ENCODE peak calls at places on chromosomes 12 and 14, in ten cellular contexts. One of them, this sample, is unnamed. For H3K36me3, the result is how much of the 10 kb centered on the place peaks cover.

GRCh38 chr12:31323466-31324115 is 2.4 kb downstream of the SINHCAF start:
- DNase-seq in MM.1S: peak
- DNase-seq in heart right ventricle: peak
- DNase-seq in aorta: peak
- DNase-seq in mesendoderm: peak
- DNase-seq in tibial artery: peak
- DNase-seq in adrenal gland: peak
- DNase-seq in neural progenitor cell: no peak
- DNase-seq in psoas muscle: no peak
- DNase-seq in mammary epithelial cell: peak
- DNase-seq in this sample: peak

GRCh38 chr14:57988445-57988844 is 122.6 kb upstream of the SLC35F4 start:
- DNase-seq in adrenal gland: no peak
- DNase-seq in mesendoderm: no peak
- DNase-seq in tibial artery: no peak
- DNase-seq in heart right ventricle: no peak
- DNase-seq in mammary epithelial cell: peak
- DNase-seq in psoas muscle: no peak
- DNase-seq in neural progenitor cell: no peak
- DNase-seq in aorta: no peak
- DNase-seq in MM.1S: no peak
- DNase-seq in this sample: no peak

GRCh38 chr12:103520686-103521215 is 25.0 kb upstream of the C12orf42 start:
- DNase-seq in mammary epithelial cell: no peak
- DNase-seq in tibial artery: no peak
- DNase-seq in heart right ventricle: no peak
- DNase-seq in adrenal gland: no peak
- DNase-seq in mesendoderm: no peak
- DNase-seq in aorta: no peak
- DNase-seq in psoas muscle: no peak
- DNase-seq in MM.1S: no peak
- DNase-seq in neural progenitor cell: no peak
- DNase-seq in this sample: no peak

GRCh38 chr14:105087308-105087962 is 22.2 kb upstream of the GPR132 start:
- DNase-seq in psoas muscle: no peak
- DNase-seq in adrenal gland: no peak
- DNase-seq in heart right ventricle: peak
- DNase-seq in tibial artery: no peak
- DNase-seq in aorta: peak
- DNase-seq in mammary epithelial cell: peak
- DNase-seq in MM.1S: no peak
- DNase-seq in mesendoderm: peak
- DNase-seq in neural progenitor cell: peak
- DNase-seq in this sample: peak

GRCh38 chr14:95316826-95317225 is 2.9 kb downstream of the CLMN start:
- DNase-seq in mesendoderm: peak
- DNase-seq in psoas muscle: no peak
- DNase-seq in neural progenitor cell: peak
- DNase-seq in heart right ventricle: no peak
- DNase-seq in adrenal gland: no peak
- DNase-seq in mammary epithelial cell: no peak
- DNase-seq in MM.1S: no peak
- DNase-seq in aorta: peak
- DNase-seq in tibial artery: no peak
- DNase-seq in this sample: no peak

GRCh38 chr12:120342156-120342555 is 14.6 kb upstream of the PLA2G1B start:
- DNase-seq in psoas muscle: no peak
- DNase-seq in neural progenitor cell: no peak
- DNase-seq in mammary epithelial cell: no peak
- DNase-seq in heart right ventricle: no peak
- DNase-seq in MM.1S: no peak
- DNase-seq in tibial artery: no peak
- DNase-seq in mesendoderm: no peak
- DNase-seq in adrenal gland: no peak
- DNase-seq in aorta: no peak
- DNase-seq in this sample: no peak

GRCh38 chr14:74541225-74541624 is 47.7 kb downstream of the ISCA2 start:
- DNase-seq in mammary epithelial cell: no peak
- DNase-seq in psoas muscle: no peak
- DNase-seq in aorta: no peak
- DNase-seq in MM.1S: no peak
- DNase-seq in neural progenitor cell: no peak
- DNase-seq in adrenal gland: no peak
- DNase-seq in mesendoderm: no peak
- DNase-seq in tibial artery: no peak
- DNase-seq in heart right ventricle: no peak
- DNase-seq in this sample: no peak

GRCh38 chr12:62438098-62438692 is 28.4 kb upstream of the MON2 start:
- DNase-seq in adrenal gland: peak
- DNase-seq in tibial artery: peak
- DNase-seq in aorta: no peak
- DNase-seq in heart right ventricle: no peak
- DNase-seq in psoas muscle: no peak
- DNase-seq in mesendoderm: peak
- DNase-seq in MM.1S: peak
- DNase-seq in neural progenitor cell: peak
- DNase-seq in mammary epithelial cell: peak
- DNase-seq in this sample: peak

GRCh38 chr14:77043177-77043983 is 14.9 kb upstream of the IRF2BPL start:
- DNase-seq in mammary epithelial cell: peak
- DNase-seq in tibial artery: peak
- DNase-seq in psoas muscle: peak
- DNase-seq in heart right ventricle: no peak
- DNase-seq in MM.1S: no peak
- DNase-seq in mesendoderm: no peak
- DNase-seq in neural progenitor cell: no peak
- DNase-seq in adrenal gland: peak
- DNase-seq in aorta: peak
- DNase-seq in this sample: peak

GRCh38 chr14:74425525-74426201 is 347 bp downstream of the SYNDIG1L start:
- DNase-seq in MM.1S: peak
- DNase-seq in mammary epithelial cell: no peak
- DNase-seq in mesendoderm: peak
- DNase-seq in adrenal gland: peak
- DNase-seq in psoas muscle: peak
- DNase-seq in aorta: peak
- DNase-seq in neural progenitor cell: peak
- DNase-seq in heart right ventricle: peak
- DNase-seq in tibial artery: no peak
- DNase-seq in this sample: peak

GRCh38 chr12:72273851-72274284 is 1.7 kb downstream of the TRHDE start:
- DNase-seq in neural progenitor cell: no peak
- DNase-seq in psoas muscle: peak
- DNase-seq in aorta: peak
- DNase-seq in mesendoderm: peak
- DNase-seq in mammary epithelial cell: peak
- DNase-seq in adrenal gland: no peak
- DNase-seq in heart right ventricle: peak
- DNase-seq in tibial artery: no peak
- DNase-seq in MM.1S: no peak
- DNase-seq in this sample: peak

GRCh38 chr14:22220427-22220826 is 368.6 kb downstream of the DAD1 start:
- DNase-seq in MM.1S: no peak
- DNase-seq in heart right ventricle: no peak
- DNase-seq in tibial artery: no peak
- DNase-seq in neural progenitor cell: no peak
- DNase-seq in aorta: no peak
- DNase-seq in adrenal gland: no peak
- DNase-seq in mammary epithelial cell: peak
- DNase-seq in psoas muscle: no peak
- DNase-seq in mesendoderm: no peak
- DNase-seq in this sample: no peak

GRCh38 chr14:76280221-76280620 is 95.7 kb upstream of the ESRRB start:
- DNase-seq in adrenal gland: peak
- DNase-seq in mesendoderm: no peak
- DNase-seq in psoas muscle: no peak
- DNase-seq in tibial artery: no peak
- DNase-seq in aorta: no peak
- DNase-seq in mammary epithelial cell: no peak
- DNase-seq in neural progenitor cell: no peak
- DNase-seq in MM.1S: no peak
- DNase-seq in heart right ventricle: no peak
- DNase-seq in this sample: no peak

GRCh38 chr14:102439556-102439955 is 70.0 kb downstream of the ANKRD9 start:
- DNase-seq in tibial artery: no peak
- DNase-seq in aorta: no peak
- DNase-seq in psoas muscle: no peak
- DNase-seq in heart right ventricle: no peak
- DNase-seq in mesendoderm: no peak
- DNase-seq in neural progenitor cell: no peak
- DNase-seq in mammary epithelial cell: no peak
- DNase-seq in adrenal gland: no peak
- DNase-seq in MM.1S: no peak
- DNase-seq in this sample: no peak
- H3K36me3 ChIP-seq in tibial artery: under half
- H3K36me3 ChIP-seq in aorta: under half
- H3K36me3 ChIP-seq in psoas muscle: under half
- H3K36me3 ChIP-seq in heart right ventricle: under half
- H3K36me3 ChIP-seq in mesendoderm: under half
- H3K36me3 ChIP-seq in neural progenitor cell: under half
- H3K36me3 ChIP-seq in mammary epithelial cell: under half
- H3K36me3 ChIP-seq in adrenal gland: under half
- H3K36me3 ChIP-seq in MM.1S: under half
- H3K36me3 ChIP-seq in this sample: under half

DNA sequence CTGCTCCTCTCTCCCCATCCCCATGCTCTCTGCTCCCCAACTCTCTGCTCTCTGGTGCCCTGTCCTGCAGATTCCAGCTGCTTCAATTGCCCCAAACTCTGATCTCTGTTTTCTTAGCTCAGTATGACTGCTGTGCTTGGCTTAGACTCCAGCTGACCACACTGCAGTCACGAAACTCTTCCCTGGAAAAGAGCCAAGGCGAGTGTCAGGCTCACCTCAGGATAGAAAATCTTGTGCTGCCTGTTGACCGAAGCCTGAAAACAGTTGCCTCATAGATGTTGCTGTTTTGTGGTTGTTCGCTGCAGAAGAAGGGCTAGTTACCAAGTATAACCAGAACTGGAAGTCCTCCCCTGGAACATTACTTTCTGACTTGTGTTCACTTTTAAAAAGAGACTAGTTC is 6.7 kb upstream of the STON2 start:
- DNase-seq in neural progenitor cell: no peak
- DNase-seq in mesendoderm: no peak
- DNase-seq in aorta: no peak
- DNase-seq in mammary epithelial cell: peak
- DNase-seq in psoas muscle: peak
- DNase-seq in heart right ventricle: no peak
- DNase-seq in tibial artery: peak
- DNase-seq in adrenal gland: no peak
- DNase-seq in MM.1S: no peak
- DNase-seq in this sample: peak
- H3K27ac ChIP-seq in neural progenitor cell: no peak
- H3K27ac ChIP-seq in mesendoderm: no peak
- H3K27ac ChIP-seq in aorta: no peak
- H3K27ac ChIP-seq in mammary epithelial cell: no peak
- H3K27ac ChIP-seq in psoas muscle: peak
- H3K27ac ChIP-seq in heart right ventricle: no peak
- H3K27ac ChIP-seq in tibial artery: no peak
- H3K27ac ChIP-seq in adrenal gland: no peak
- H3K27ac ChIP-seq in MM.1S: no peak
- H3K27ac ChIP-seq in this sample: no peak

DNA sequence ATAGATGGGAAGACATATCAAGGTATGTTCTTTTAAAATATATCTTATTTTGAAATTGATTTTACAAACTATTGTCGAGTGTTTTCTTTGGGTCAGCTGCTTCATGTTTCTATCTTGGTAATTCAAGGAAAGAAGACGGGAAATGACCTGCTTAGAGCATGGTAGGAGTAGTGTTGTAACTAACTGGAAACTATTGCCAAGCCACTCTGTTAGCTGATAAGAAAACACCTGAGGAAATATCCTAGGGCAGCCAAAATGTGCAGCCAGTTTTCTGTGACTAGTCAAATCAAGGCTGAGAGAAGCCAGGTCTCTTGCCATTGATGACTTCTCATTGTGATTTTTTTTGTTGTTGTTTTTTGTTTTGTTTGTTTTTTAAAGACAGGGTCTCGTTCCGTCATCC is 30.2 kb downstream of the METAP2 start:
- DNase-seq in heart right ventricle: no peak
- DNase-seq in mesendoderm: no peak
- DNase-seq in tibial artery: no peak
- DNase-seq in neural progenitor cell: no peak
- DNase-seq in aorta: no peak
- DNase-seq in adrenal gland: no peak
- DNase-seq in MM.1S: no peak
- DNase-seq in psoas muscle: no peak
- DNase-seq in mammary epithelial cell: no peak
- DNase-seq in this sample: no peak
- H3K36me3 ChIP-seq in heart right ventricle: under half
- H3K36me3 ChIP-seq in mesendoderm: under half
- H3K36me3 ChIP-seq in tibial artery: half or more
- H3K36me3 ChIP-seq in neural progenitor cell: under half
- H3K36me3 ChIP-seq in aorta: under half
- H3K36me3 ChIP-seq in adrenal gland: under half
- H3K36me3 ChIP-seq in MM.1S: under half
- H3K36me3 ChIP-seq in psoas muscle: under half
- H3K36me3 ChIP-seq in mammary epithelial cell: under half
- H3K36me3 ChIP-seq in this sample: under half

GRCh38 chr14:54767139-54767431 is 135.5 kb downstream of the GCH1 start:
- DNase-seq in heart right ventricle: no peak
- DNase-seq in adrenal gland: no peak
- DNase-seq in aorta: no peak
- DNase-seq in MM.1S: no peak
- DNase-seq in tibial artery: no peak
- DNase-seq in neural progenitor cell: no peak
- DNase-seq in mammary epithelial cell: no peak
- DNase-seq in mesendoderm: no peak
- DNase-seq in psoas muscle: no peak
- DNase-seq in this sample: no peak
- H3K27ac ChIP-seq in heart right ventricle: peak
- H3K27ac ChIP-seq in adrenal gland: no peak
- H3K27ac ChIP-seq in aorta: peak
- H3K27ac ChIP-seq in MM.1S: no peak
- H3K27ac ChIP-seq in tibial artery: peak
- H3K27ac ChIP-seq in neural progenitor cell: no peak
- H3K27ac ChIP-seq in mammary epithelial cell: no peak
- H3K27ac ChIP-seq in mesendoderm: no peak
- H3K27ac ChIP-seq in psoas muscle: no peak
- H3K27ac ChIP-seq in this sample: no peak

DNA sequence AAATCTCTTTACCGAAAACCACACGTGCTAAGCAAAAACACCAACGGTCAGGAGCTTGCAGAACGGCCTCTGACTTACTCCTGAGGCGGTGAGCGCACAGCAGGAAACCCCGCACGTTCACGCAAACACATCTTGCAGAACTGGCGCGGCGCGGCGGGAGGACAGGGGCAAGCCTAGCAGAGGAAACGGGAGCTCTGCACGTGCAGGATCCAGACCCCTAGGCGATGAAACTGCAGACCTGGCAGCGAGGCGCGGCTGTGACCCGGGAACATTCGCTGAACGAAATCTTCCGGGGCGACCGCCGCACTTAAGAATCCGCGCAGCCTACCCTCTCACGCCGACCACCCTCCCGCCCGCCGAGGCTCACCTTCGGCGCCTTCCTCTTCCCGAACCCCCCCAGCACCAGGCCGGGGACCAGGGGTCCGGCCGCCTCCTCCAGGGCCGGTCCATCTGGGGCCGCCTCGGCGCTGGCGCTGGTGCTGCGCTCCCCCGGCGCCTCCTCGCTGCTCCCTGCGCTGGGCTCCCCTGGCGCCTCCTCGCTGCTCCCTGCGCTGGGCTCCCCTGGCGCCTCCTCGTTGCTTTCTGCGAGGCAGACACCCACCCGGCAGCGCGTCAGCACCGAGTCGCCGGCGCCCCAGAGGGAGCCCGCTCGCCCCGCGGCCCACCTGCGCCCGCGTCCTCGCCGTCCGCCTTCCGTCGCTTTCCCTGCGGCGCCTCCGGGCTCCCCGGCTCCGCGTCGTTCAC is 619 bp downstream of the DDX51 start:
- DNase-seq in neural progenitor cell: peak
- DNase-seq in psoas muscle: peak
- DNase-seq in mammary epithelial cell: no peak
- DNase-seq in heart right ventricle: no peak
- DNase-seq in mesendoderm: no peak
- DNase-seq in adrenal gland: no peak
- DNase-seq in MM.1S: peak
- DNase-seq in tibial artery: no peak
- DNase-seq in aorta: peak
- DNase-seq in this sample: no peak
- H3K36me3 ChIP-seq in neural progenitor cell: under half
- H3K36me3 ChIP-seq in psoas muscle: under half
- H3K36me3 ChIP-seq in mammary epithelial cell: under half
- H3K36me3 ChIP-seq in heart right ventricle: under half
- H3K36me3 ChIP-seq in mesendoderm: under half
- H3K36me3 ChIP-seq in adrenal gland: under half
- H3K36me3 ChIP-seq in MM.1S: under half
- H3K36me3 ChIP-seq in tibial artery: under half
- H3K36me3 ChIP-seq in aorta: under half
- H3K36me3 ChIP-seq in this sample: under half